ENCODE peak calls at places on chromosomes 16 and 17, in six cellular contexts. Q, K, I, C, N and Z are unnamed samples.

GRCh38 chr16:9316615-9317014 is 225.2 kb downstream of the HAPSTR1 start:
- DNase-seq in N (no peak), Q (no peak), I (no peak), C (no peak), K (no peak), Z (no peak)

GRCh38 chr16:84647830-84648594 is at the start of gene KLHL36:
- DNase-seq in N (no peak), C (no peak), K (peak), Q (no peak), I (peak), Z (no peak)

GRCh38 chr16:51151951-51152663 is 1.0 kb upstream of the SALL1 start:
- DNase-seq in C (no peak), I (peak), K (peak), Q (peak), N (peak), Z (no peak)

GRCh38 chr16:70422543-70422942 is 16.4 kb downstream of the ST3GAL2 start:
- DNase-seq in I (no peak), Q (no peak), K (no peak), N (no peak), C (no peak), Z (no peak)

GRCh38 chr17:39677072-39677471 is 8.8 kb downstream of the PNMT start:
- DNase-seq in N (no peak), C (no peak), K (no peak), Q (no peak), I (no peak), Z (no peak)

GRCh38 chr17:79865351-79866210 is 26.3 kb upstream of the CBX4 start:
- DNase-seq in K (no peak), N (no peak), I (no peak), C (no peak), Q (no peak), Z (no peak)

GRCh38 chr17:57406981-57407286 is 150.6 kb downstream of the MSI2 start:
- DNase-seq in K (no peak), Q (no peak), I (no peak), C (no peak), N (no peak), Z (no peak)

GRCh38 chr17:78144146-78144719 is 2.0 kb upstream of the C17orf99 start:
- DNase-seq in C (no peak), K (no peak), N (peak), Q (no peak), I (no peak), Z (no peak)

GRCh38 chr16:67244387-67245188 is 2.7 kb downstream of the FHOD1 start:
- DNase-seq in C (no peak), N (peak), I (no peak), K (no peak), Q (no peak), Z (peak)

GRCh38 chr17:65085397-65085796 is 28.9 kb upstream of the GNA13 start:
- DNase-seq in C (no peak), Q (no peak), N (no peak), I (no peak), K (no peak), Z (no peak)

GRCh38 chr17:51087072-51087757 is 33.5 kb downstream of the SPAG9 start:
- DNase-seq in Q (no peak), K (no peak), I (no peak), C (no peak), N (no peak), Z (no peak)

GRCh38 chr16:10530685-10531084 is 49.7 kb downstream of the EMP2 start:
- DNase-seq in N (no peak), C (no peak), K (no peak), Q (no peak), I (no peak), Z (no peak)

GRCh38 chr16:12217341-12217740 is 240.8 kb downstream of the SNX29 start:
- DNase-seq in K (no peak), Q (no peak), N (no peak), I (no peak), C (no peak), Z (no peak)

GRCh38 chr17:63433746-63434591 is 12.1 kb downstream of the CYB561 start:
- DNase-seq in I (no peak), K (no peak), C (no peak), Q (no peak), N (peak), Z (no peak)

GRCh38 chr17:1431631-1432104 is 24.4 kb downstream of the CRK start:
- DNase-seq in Q (no peak), K (no peak), I (no peak), N (no peak), C (no peak), Z (peak)

GRCh38 chr16:88719267-88719932 is 13.1 kb downstream of the CTU2 start:
- DNase-seq in I (no peak), C (no peak), Q (no peak), N (no peak), K (no peak), Z (no peak)

GRCh38 chr16:27761816-27762215 is 211.9 kb downstream of the KATNIP start:
- DNase-seq in C (no peak), K (no peak), Q (no peak), I (no peak), N (no peak), Z (no peak)

GRCh38 chr17:62657664-62658063 is 30.2 kb downstream of the MRC2 start:
- DNase-seq in C (no peak), Q (no peak), N (no peak), K (no peak), I (no peak), Z (no peak)

GRCh38 chr17:77501101-77501566 is 360.4 kb downstream of the SEC14L1 start:
- DNase-seq in Q (no peak), I (peak), N (no peak), K (no peak), C (no peak), Z (no peak)

GRCh38 chr16:15726715-15727114 is 76.7 kb downstream of the NDE1 start:
- DNase-seq in N (no peak), I (no peak), K (no peak), Q (no peak), C (no peak), Z (no peak)

GRCh38 chr17:55351027-55351625 is 70.5 kb downstream of the MMD start:
- DNase-seq in C (no peak), N (no peak), K (no peak), I (no peak), Q (no peak), Z (no peak)

GRCh38 chr16:566475-567361 is at the start of gene NHLRC4:
- DNase-seq in C (no peak), Q (no peak), K (no peak), I (peak), N (no peak), Z (no peak)

GRCh38 chr16:88792668-88793587 is 7.9 kb upstream of the PIEZO1 start:
- DNase-seq in N (no peak), K (no peak), I (no peak), Q (no peak), C (no peak), Z (no peak)

GRCh38 chr17:83083368-83084201 is 4.2 kb downstream of the METRNL start:
- DNase-seq in I (no peak), N (peak), Q (no peak), K (no peak), C (no peak), Z (no peak)

GRCh38 chr16:84438971-84439696 is 65.3 kb downstream of the MEAK7 start:
- DNase-seq in C (no peak), N (no peak), Q (no peak), I (no peak), K (no peak), Z (no peak)

GRCh38 chr16:50696575-50697420 is 3.4 kb downstream of the NOD2 start:
- DNase-seq in I (no peak), Q (no peak), C (peak), K (peak), N (peak), Z (peak)

GRCh38 chr16:10256855-10257641 is 74.8 kb upstream of the GRIN2A start:
- DNase-seq in N (no peak), C (peak), Q (no peak), I (peak), K (peak), Z (peak)

GRCh38 chr17:59400858-59401257 is 69.4 kb downstream of the YPEL2 start:
- DNase-seq in I (no peak), K (no peak), C (no peak), Q (no peak), N (no peak), Z (no peak)

GRCh38 chr16:20812510-20812909 is 6.2 kb downstream of the REXO5 start:
- DNase-seq in K (no peak), N (no peak), I (no peak), C (no peak), Q (no peak), Z (no peak)

GRCh38 chr16:48269011-48269410 is 21.7 kb upstream of the ABCC11 start:
- DNase-seq in C (no peak), Q (no peak), N (no peak), K (no peak), I (no peak), Z (no peak)

GRCh38 chr17:39027037-39027436 is 59.8 kb upstream of the FBXO47 start:
- DNase-seq in K (no peak), C (no peak), I (peak), Q (peak), N (no peak), Z (no peak)

GRCh38 chr17:3976675-3977171 is 12.5 kb upstream of the ATP2A3 start:
- DNase-seq in C (peak), Q (peak), N (no peak), K (no peak), I (no peak), Z (no peak)

GRCh38 chr16:68892898-68893297 is 49.6 kb downstream of the TANGO6 start:
- DNase-seq in I (no peak), C (no peak), Q (no peak), N (no peak), K (no peak), Z (no peak)

GRCh38 chr16:11797957-11798299 is 870 bp upstream of the ZC3H7A start:
- DNase-seq in C (no peak), I (peak), K (no peak), N (no peak), Q (no peak), Z (no peak)

GRCh38 chr17:63365366-63366237 is 80.5 kb downstream of the CYB561 start:
- DNase-seq in Q (no peak), K (no peak), N (peak), I (no peak), C (no peak), Z (no peak)

GRCh38 chr17:35807371-35808144 is 1.7 kb upstream of the TAF15 start:
- DNase-seq in K (no peak), Q (no peak), C (no peak), I (no peak), N (peak), Z (no peak)

GRCh38 chr16:72042157-72042660 is 12.1 kb upstream of the HP start:
- DNase-seq in I (no peak), N (peak), Q (no peak), C (peak), K (no peak), Z (no peak)

GRCh38 chr16:12716658-12717057 is 87.0 kb downstream of the CPPED1 start:
- DNase-seq in I (no peak), C (no peak), K (no peak), N (no peak), Q (no peak), Z (no peak)